ENCODE peak calls at places on chromosomes 3 and 15, in seven cellular contexts. A is H7, F is KG1, U is ELR, L is T-helper 9 cell, R is H54, C is spleen. P is an unnamed sample.

GRCh38 chr3:161957467-161957866 is 460.9 kb downstream of the OTOL1 start:
- DNase-seq in A (no peak), F (no peak), U (peak; percentile 51), L (no peak), R (no peak), C (no peak), P (no peak)

GRCh38 chr15:47185222-47185800 is 532.0 kb upstream of the SEMA6D start:
- DNase-seq in A (peak; percentile 14), F (no peak), U (no peak), L (no peak), R (no peak), C (no peak), P (no peak)

GRCh38 chr3:189267981-189268613 is 96.3 kb downstream of the TPRG1 start:
- DNase-seq in A (peak; percentile 38), F (no peak), U (peak; percentile 44), L (no peak), R (peak; percentile 41), C (no peak), P (no peak)

GRCh38 chr3:167882057-167882667 is 146.6 kb downstream of the SERPINI1 start:
- DNase-seq in A (no peak), F (peak; percentile 40), U (peak; percentile 73), L (no peak), R (peak; percentile 3), C (no peak), P (no peak)

GRCh38 chr3:114880078-114880477 is 267.0 kb downstream of the ZBTB20 start:
- DNase-seq in A (no peak), F (no peak), U (no peak), L (no peak), R (no peak), C (no peak), P (no peak)

GRCh38 chr15:31352911-31353811 is 26.5 kb downstream of the KLF13 start:
- DNase-seq in A (peak; percentile 72), F (peak; percentile 30), U (no peak), L (no peak), R (no peak), C (peak; percentile 92), P (peak; percentile 45)

GRCh38 chr3:52268036-52268435 is 10.4 kb downstream of the WDR82 start:
- DNase-seq in A (no peak), F (no peak), U (no peak), L (peak; percentile 34), R (no peak), C (no peak), P (no peak)

GRCh38 chr3:16079519-16079918 is 95.0 kb upstream of the GALNT15 start:
- DNase-seq in A (no peak), F (no peak), U (no peak), L (no peak), R (no peak), C (no peak), P (no peak)

GRCh38 chr3:172707967-172708366 is 2.9 kb downstream of the NCEH1 start:
- DNase-seq in A (no peak), F (no peak), U (peak; percentile 57), L (no peak), R (no peak), C (no peak), P (no peak)

P was measured in thoracic aorta.